ENCODE peak calls at places on chromosome 22, in eight cellular contexts. Q, W, F, I, T, E, Y and Z are unnamed samples.

GRCh38 chr22:22576244-22576988 is 17.4 kb upstream of the PRAME start:
- DNase-seq in Y (no peak), T (peak), F (peak), I (peak), Q (no peak), E (no peak), W (peak), Z (peak)

GRCh38 chr22:46083383-46084350 is 66.7 kb upstream of the PPARA start:
- DNase-seq in Y (no peak), E (peak), Q (no peak), T (no peak), I (no peak), W (no peak), F (no peak), Z (no peak)

GRCh38 chr22:25161017-25161915 is 38.4 kb upstream of the CRYBB3 start:
- DNase-seq in Q (no peak), Y (no peak), W (no peak), I (no peak), F (no peak), E (no peak), T (no peak), Z (no peak)

GRCh38 chr22:23092217-23092955 is 22.1 kb downstream of the GNAZ start:
- DNase-seq in Y (no peak), I (no peak), E (no peak), T (no peak), Q (no peak), F (no peak), W (no peak), Z (no peak)

GRCh38 chr22:17990942-17991341 is 33.4 kb downstream of the MICAL3 start:
- DNase-seq in W (no peak), T (no peak), Y (no peak), I (no peak), E (no peak), Q (no peak), F (no peak), Z (no peak)

GRCh38 chr22:36405671-36406070 is 17.9 kb upstream of the MYH9 start:
- DNase-seq in E (peak), Y (no peak), F (no peak), I (no peak), W (peak), Q (peak), T (peak), Z (no peak)

GRCh38 chr22:25110596-25110845 is 89.1 kb upstream of the CRYBB3 start:
- DNase-seq in T (no peak), E (no peak), F (no peak), I (no peak), Q (no peak), Y (no peak), W (no peak), Z (no peak)

GRCh38 chr22:44131989-44132685 is 48.6 kb upstream of the PARVG start:
- DNase-seq in F (no peak), E (no peak), Y (no peak), Q (no peak), T (no peak), W (no peak), I (no peak), Z (no peak)

GRCh38 chr22:23521442-23522113 is 58.5 kb downstream of the IGLL1 start:
- DNase-seq in E (peak), W (peak), F (peak), I (peak), T (peak), Q (peak), Y (peak), Z (peak)

GRCh38 chr22:46484861-46485595 is 52.4 kb downstream of the CELSR1 start:
- DNase-seq in W (no peak), T (no peak), I (peak), Q (no peak), Y (no peak), F (no peak), E (no peak), Z (no peak)

GRCh38 chr22:19559324-19559811 is 35.2 kb upstream of the CLDN5 start:
- DNase-seq in Y (no peak), I (no peak), Q (no peak), T (no peak), W (no peak), E (no peak), F (no peak), Z (no peak)

GRCh38 chr22:17268501-17269223 is 49.4 kb upstream of the ADA2 start:
- DNase-seq in T (no peak), Q (no peak), W (no peak), I (peak), E (no peak), F (no peak), Y (no peak), Z (peak)

GRCh38 chr22:45948081-45948648 is 28.8 kb downstream of the WNT7B start:
- DNase-seq in W (no peak), F (no peak), T (no peak), I (no peak), Y (no peak), Q (no peak), E (no peak), Z (no peak)

GRCh38 chr22:41660416-41660815 is 28.3 kb downstream of the SNU13 start:
- DNase-seq in E (no peak), Y (no peak), I (no peak), T (no peak), Q (no peak), W (no peak), F (no peak), Z (no peak)

GRCh38 chr22:27935897-27936296 is 16.8 kb upstream of the PITPNB start:
- DNase-seq in Q (no peak), E (no peak), W (no peak), Y (no peak), T (no peak), F (no peak), I (no peak), Z (no peak)

GRCh38 chr22:39176067-39176621 is 23.7 kb upstream of the CBX7 start:
- DNase-seq in T (no peak), Q (no peak), I (peak), F (peak), W (peak), E (peak), Y (no peak), Z (no peak)

GRCh38 chr22:49155039-49155808 is 672.4 kb downstream of the BRD1 start:
- DNase-seq in T (no peak), W (no peak), E (no peak), Y (no peak), Q (no peak), F (no peak), I (no peak), Z (no peak)

GRCh38 chr22:23419151-23419550 is 160.9 kb downstream of the IGLL1 start:
- DNase-seq in F (no peak), Q (no peak), E (no peak), T (no peak), Y (no peak), I (no peak), W (no peak), Z (no peak)

GRCh38 chr22:36613958-36614357 is 85.0 kb upstream of the EIF3D start:
- DNase-seq in F (no peak), Y (no peak), I (peak), W (no peak), Q (no peak), E (no peak), T (no peak), Z (no peak)

GRCh38 chr22:30640361-30640760 is 4.8 kb downstream of the SLC35E4 start:
- DNase-seq in I (no peak), W (no peak), Q (no peak), F (no peak), T (no peak), E (no peak), Y (no peak), Z (no peak)

GRCh38 chr22:24390156-24390555 is 37.2 kb upstream of the ADORA2A start:
- DNase-seq in Q (no peak), F (no peak), E (no peak), I (no peak), W (no peak), Y (no peak), T (no peak), Z (no peak)

GRCh38 chr22:22578702-22579424 is 19.8 kb upstream of the PRAME start:
- DNase-seq in Y (no peak), T (no peak), W (peak), I (no peak), F (no peak), E (no peak), Q (no peak), Z (no peak)

GRCh38 chr22:49717322-49717919 is 110.3 kb downstream of the BRD1 start:
- DNase-seq in T (no peak), I (peak), Y (no peak), F (no peak), W (no peak), Q (no peak), E (no peak), Z (no peak)

GRCh38 chr22:46572911-46573780 is 35.7 kb upstream of the CELSR1 start:
- DNase-seq in W (no peak), E (peak), I (peak), F (no peak), Q (no peak), T (no peak), Y (no peak), Z (no peak)

GRCh38 chr22:32850591-32851517 is 49.3 kb downstream of the TIMP3 start:
- DNase-seq in F (no peak), Y (no peak), T (no peak), E (no peak), W (peak), Q (no peak), I (no peak), Z (no peak)

GRCh38 chr22:32333141-32333768 is 24.4 kb upstream of the RFPL3 start:
- DNase-seq in W (no peak), T (no peak), I (no peak), F (no peak), E (no peak), Q (peak), Y (no peak), Z (no peak)

GRCh38 chr22:33879796-33880195 is 40.5 kb downstream of the LARGE1 start:
- DNase-seq in W (no peak), Y (no peak), T (no peak), Q (no peak), F (no peak), I (no peak), E (no peak), Z (no peak)

GRCh38 chr22:23458663-23459541 is 121.2 kb downstream of the IGLL1 start:
- DNase-seq in F (no peak), W (no peak), I (no peak), Y (no peak), Q (no peak), T (no peak), E (no peak), Z (no peak)

GRCh38 chr22:28247667-28248363 is 328.8 kb upstream of the PITPNB start:
- DNase-seq in E (no peak), F (no peak), W (no peak), I (peak), Y (no peak), Q (no peak), T (no peak), Z (no peak)

GRCh38 chr22:30245985-30246901 is at the start of gene LIF:
- DNase-seq in I (peak), Q (peak), E (no peak), T (no peak), W (peak), Y (peak), F (no peak), Z (peak)

GRCh38 chr22:44398791-44399190 is 86.0 kb upstream of the SHISAL1 start:
- DNase-seq in I (no peak), T (no peak), W (no peak), F (peak), Y (no peak), Q (peak), E (no peak), Z (no peak)

GRCh38 chr22:32717337-32718240 is 83.9 kb upstream of the TIMP3 start:
- DNase-seq in E (no peak), I (no peak), T (no peak), Q (no peak), W (peak), F (no peak), Y (peak), Z (no peak)

GRCh38 chr22:42993651-42994275 is 21.2 kb downstream of the PACSIN2 start:
- DNase-seq in Q (no peak), E (no peak), I (no peak), W (peak), T (peak), F (no peak), Y (no peak), Z (no peak)

GRCh38 chr22:42992886-42993479 is 22.0 kb downstream of the PACSIN2 start:
- DNase-seq in Y (no peak), F (no peak), E (no peak), W (no peak), I (no peak), Q (no peak), T (peak), Z (no peak)

GRCh38 chr22:42991010-42991651 is 23.8 kb downstream of the PACSIN2 start:
- DNase-seq in W (peak), E (no peak), Q (no peak), T (no peak), F (no peak), I (no peak), Y (no peak), Z (no peak)

GRCh38 chr22:42992092-42992491 is 22.9 kb downstream of the PACSIN2 start:
- DNase-seq in F (no peak), E (no peak), T (no peak), Q (no peak), I (no peak), W (no peak), Y (no peak), Z (no peak)

GRCh38 chr22:42990131-42990838 is 24.7 kb downstream of the PACSIN2 start:
- DNase-seq in E (no peak), I (peak), F (no peak), Y (no peak), W (peak), T (no peak), Q (no peak), Z (no peak)
- TF ChIP-seq CTCF in E (peak), I (peak), F (no peak), Y (peak), W (peak), T (no peak), Q (no peak), Z (no peak)

GRCh38 chr22:37753746-37754145 is 54.0 kb upstream of the GCAT start:
- DNase-seq in I (no peak), F (no peak), E (no peak), T (no peak), Q (no peak), Y (no peak), W (peak), Z (no peak)

GRCh38 chr22:37749831-37750595 is 53.2 kb downstream of the TRIOBP start:
- DNase-seq in Y (no peak), I (no peak), Q (no peak), W (peak), F (no peak), T (no peak), E (no peak), Z (no peak)

GRCh38 chr22:37751449-37752188 is 54.8 kb downstream of the TRIOBP start:
- DNase-seq in Q (no peak), E (no peak), T (no peak), I (no peak), Y (no peak), W (no peak), F (no peak), Z (no peak)

GRCh38 chr22:37750596-37751162 is 53.8 kb downstream of the TRIOBP start:
- DNase-seq in E (no peak), I (no peak), Q (no peak), Y (no peak), T (no peak), W (no peak), F (no peak), Z (no peak)

GRCh38 chr22:37752189-37753061 is 55.3 kb upstream of the GCAT start:
- DNase-seq in E (peak), W (peak), F (no peak), Y (peak), I (peak), T (no peak), Q (no peak), Z (no peak)
- TF ChIP-seq CTCF in E (peak), W (peak), F (no peak), Y (peak), I (no peak), T (no peak), Q (no peak), Z (no peak)

GRCh38 chr22:20758688-20759087 is 15.2 kb upstream of the SERPIND1 start:
- DNase-seq in Y (no peak), W (no peak), I (peak), E (no peak), T (no peak), Q (no peak), F (no peak), Z (no peak)
- TF ChIP-seq CTCF in Y (no peak), W (no peak), I (peak), E (no peak), T (no peak), Q (no peak), F (no peak), Z (no peak)

DNA sequence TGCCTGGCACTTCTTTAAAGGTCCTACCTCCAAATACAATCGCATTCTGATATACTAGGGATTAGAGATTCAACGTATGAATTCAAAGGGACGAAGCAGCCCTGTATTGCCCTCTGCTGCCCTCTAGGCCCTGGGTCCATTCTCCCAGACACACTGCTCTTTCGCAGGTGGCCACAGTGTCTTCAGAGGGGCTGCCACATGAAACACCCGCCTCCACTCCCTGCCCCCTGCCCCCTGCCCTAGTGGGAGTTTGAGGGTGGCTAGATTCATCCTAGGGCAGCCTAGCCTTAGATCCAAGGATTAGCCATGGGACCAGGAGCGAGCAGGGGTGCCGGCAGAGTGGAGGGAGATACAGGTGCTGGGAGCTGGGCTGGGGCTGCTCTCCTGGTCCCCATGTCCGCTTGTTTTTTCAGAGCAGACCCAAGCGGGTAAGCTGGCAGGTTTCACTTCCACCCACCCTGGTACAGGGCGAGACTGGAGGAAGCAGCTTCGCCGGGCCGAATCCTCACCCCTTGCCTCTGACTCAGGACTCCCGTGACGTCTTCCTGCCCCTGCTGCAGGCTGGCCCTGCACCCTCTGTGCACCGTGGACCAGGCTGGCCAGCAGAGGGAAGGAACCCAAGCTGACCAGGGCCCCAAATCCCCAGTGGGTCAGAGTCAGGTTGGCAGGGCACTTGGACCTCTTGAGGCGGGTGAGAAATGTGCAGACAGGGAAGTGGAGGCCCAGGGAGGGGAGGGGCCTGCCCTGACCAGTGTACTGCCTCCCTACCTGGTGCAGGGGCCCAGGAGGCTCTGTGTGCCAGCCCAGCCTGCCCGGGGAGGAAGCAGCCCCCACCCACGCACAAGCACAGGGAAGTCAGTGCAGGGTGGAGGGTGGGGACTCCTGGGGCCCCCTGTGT is 28.4 kb upstream of the HMOX1 start:
- DNase-seq in Q (peak), Y (no peak), E (peak), T (peak), W (no peak), F (peak), I (peak), Z (peak)
- TF ChIP-seq CTCF in Q (peak), Y (peak), E (peak), T (no peak), W (no peak), F (no peak), I (peak), Z (peak)

DNA sequence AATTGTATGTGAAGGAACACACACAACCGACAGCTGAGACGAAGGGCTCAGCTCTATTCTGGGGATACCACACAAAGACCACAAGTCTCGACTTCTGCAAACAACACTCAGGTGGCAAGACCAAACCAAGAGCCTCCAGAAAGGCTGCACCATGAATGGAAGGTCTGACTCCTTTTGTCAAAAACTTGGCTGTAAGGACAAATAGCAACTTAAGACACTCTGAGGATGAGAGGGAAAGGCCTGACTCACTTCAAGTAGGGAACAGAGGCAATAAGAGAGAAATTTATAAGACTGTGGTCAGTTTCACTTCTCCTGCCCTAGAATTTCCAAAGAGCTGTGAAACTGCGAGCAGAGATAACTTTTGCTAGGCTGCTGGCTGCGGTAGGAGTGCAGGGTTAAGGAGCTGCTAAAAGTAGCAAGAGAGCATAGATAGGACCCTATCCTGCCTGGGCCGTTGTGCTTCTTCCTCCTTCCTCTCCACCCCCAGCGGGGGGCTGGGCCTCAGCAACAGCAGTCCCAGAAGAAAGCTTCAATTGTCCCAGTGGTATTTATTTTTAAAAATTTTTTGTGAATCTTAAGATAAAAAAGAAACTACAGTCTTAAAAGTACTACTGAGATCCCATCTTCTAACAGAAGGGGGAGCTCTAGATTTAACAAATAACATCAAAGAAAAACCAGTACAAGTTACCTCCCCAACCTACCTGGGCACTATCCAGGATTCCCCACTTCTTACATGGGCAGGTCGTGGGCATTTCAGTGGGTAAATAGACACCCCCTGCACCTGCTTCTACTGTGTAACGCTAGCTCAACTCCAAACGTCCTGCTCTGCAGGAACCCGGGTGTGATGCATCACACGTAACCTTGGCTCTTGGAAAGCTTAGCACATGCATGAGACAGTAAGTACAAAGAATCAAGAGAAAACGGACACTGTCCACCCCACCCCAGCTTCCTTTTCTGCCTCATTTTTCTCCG is 66.4 kb downstream of the SGSM3 start:
- DNase-seq in I (peak), Q (no peak), W (peak), Y (peak), E (no peak), F (no peak), T (peak), Z (peak)
- TF ChIP-seq CTCF in I (peak), Q (peak), W (peak), Y (peak), E (peak), F (peak), T (peak), Z (no peak)